ENCODE peak calls at places on chromosome 1, in nine cellular contexts. H is Calu3; L is esophagus muscularis mucosa; T is PC-3; Q is CD8-positive, alpha-beta T cell; Y is IMR-90; X is A549; O is lower leg skin; K is GM23338. G is an unnamed sample.

GRCh38 chr1:14599173-14599754 is 779 bp downstream of the KAZN start:
- DNase-seq in H (no peak), L (no peak), T (no peak), Q (no peak), Y (no peak), X (no peak), O (no peak), K (peak; percentile 66), G (peak; percentile 22)

GRCh38 chr1:155681776-155682175 is 6.8 kb downstream of the YY1AP1 start:
- DNase-seq in H (no peak), L (no peak), T (no peak), Q (no peak), Y (no peak), X (no peak), O (no peak), K (no peak), G (no peak)

GRCh38 chr1:161218301-161219077 is 3.4 kb downstream of the FCER1G start:
- DNase-seq in H (no peak), L (no peak), T (no peak), Q (no peak), Y (no peak), X (no peak), O (no peak), K (no peak), G (no peak)

GRCh38 chr1:149844650-149845255 is 54.6 kb upstream of the BOLA1 start:
- DNase-seq in H (no peak), L (no peak), T (peak; percentile 1), Q (no peak), Y (no peak), X (no peak), O (no peak), K (peak; percentile 2), G (no peak)

GRCh38 chr1:55506686-55507577 is 291.8 kb upstream of the USP24 start:
- DNase-seq in H (no peak), L (no peak), T (peak; percentile 96), Q (no peak), Y (peak; percentile 63), X (peak; percentile 78), O (no peak), K (no peak), G (no peak)

GRCh38 chr1:116433283-116434257 is 60.5 kb downstream of the ATP1A1 start:
- DNase-seq in H (peak; percentile 86), L (peak; percentile 89), T (no peak), Q (no peak), Y (peak; percentile 59), X (no peak), O (no peak), K (no peak), G (no peak)

GRCh38 chr1:22711071-22711470 is 432 bp downstream of the EPHB2 start:
- DNase-seq in H (no peak), L (no peak), T (no peak), Q (no peak), Y (no peak), X (no peak), O (no peak), K (peak; percentile 45), G (no peak)

GRCh38 chr1:23897083-23897482 is 16.1 kb downstream of the CNR2 start:
- DNase-seq in H (no peak), L (no peak), T (no peak), Q (no peak), Y (no peak), X (no peak), O (no peak), K (no peak), G (no peak)

GRCh38 chr1:205963756-205964155 is 20.5 kb upstream of the SLC26A9 start:
- DNase-seq in H (no peak), L (no peak), T (no peak), Q (no peak), Y (no peak), X (no peak), O (no peak), K (no peak), G (no peak)

DNA sequence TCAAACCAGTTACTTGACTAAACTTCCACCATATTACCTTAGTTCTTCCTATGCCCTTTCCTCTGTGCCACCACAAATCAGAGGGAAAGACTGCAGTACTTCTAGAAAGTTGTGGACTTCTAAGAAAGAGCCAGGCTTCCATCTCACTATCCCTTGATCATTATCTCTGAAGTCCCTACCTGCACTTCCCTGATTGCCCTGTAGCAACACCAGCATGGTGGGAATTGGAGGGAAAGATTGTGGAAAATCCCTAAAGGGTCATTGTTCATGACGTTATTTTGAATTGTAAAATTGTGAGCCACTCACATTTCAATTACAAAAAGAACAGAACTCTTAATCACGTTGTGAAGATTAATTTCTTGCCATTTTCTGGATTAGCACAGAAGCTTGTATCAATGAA is 23.4 kb upstream of the KIAA1614 start:
- DNase-seq in H (no peak), L (no peak), T (no peak), Q (no peak), Y (no peak), X (no peak), O (no peak), K (peak; percentile 38), G (no peak)
- TF ChIP-seq CTCF in H (no peak), L (no peak), T (no peak), Q (no peak), Y (no peak), X (no peak), O (no peak), K (no peak), G (no peak)

DNA sequence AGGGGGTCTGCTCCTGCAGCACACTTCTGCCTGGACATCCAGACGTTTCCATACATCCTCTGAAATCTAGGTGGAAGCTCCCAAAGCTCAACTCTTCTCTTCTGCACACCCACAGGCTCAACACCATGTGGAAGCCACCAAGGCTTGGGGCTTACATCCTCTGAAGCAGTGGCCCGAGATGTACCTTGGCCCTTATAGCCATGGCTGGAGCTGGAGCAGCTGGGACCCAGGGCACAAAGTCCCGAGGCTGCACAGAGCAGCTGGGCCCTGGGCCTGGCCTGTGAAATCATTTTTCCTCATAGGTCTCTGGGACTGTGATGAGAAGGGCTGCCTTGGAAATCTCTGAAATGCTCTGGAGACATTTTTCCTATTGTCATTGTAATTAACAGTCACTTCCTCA is 645.5 kb downstream of the RWDD3 start:
- DNase-seq in H (no peak), L (no peak), T (no peak), Q (no peak), Y (no peak), X (no peak), O (no peak), K (no peak), G (no peak)
- TF ChIP-seq CTCF in H (no peak), L (no peak), T (no peak), Q (no peak), Y (no peak), X (no peak), O (no peak), K (no peak), G (no peak)

GRCh38 chr1:212814989-212815388 is 23.3 kb downstream of the TATDN3 start:
- DNase-seq in H (peak; percentile 47), L (no peak), T (peak; percentile 26), Q (no peak), Y (no peak), X (peak; percentile 38), O (no peak), K (peak; percentile 21), G (no peak)
- TF ChIP-seq CTCF in H (peak; percentile 28), L (peak; percentile 47), T (peak; percentile 51), Q (no peak), Y (peak; percentile 30), X (peak; percentile 57), O (no peak), K (peak; percentile 36), G (peak; percentile 49)

GRCh38 chr1:63624911-63625310 is 31.7 kb downstream of the PGM1 start:
- DNase-seq in H (no peak), L (no peak), T (peak; percentile 16), Q (no peak), Y (no peak), X (no peak), O (no peak), K (no peak), G (no peak)
- TF ChIP-seq CTCF in H (no peak), L (no peak), T (no peak), Q (no peak), Y (peak; percentile 32), X (no peak), O (no peak), K (no peak), G (peak; percentile 24)

GRCh38 chr1:182634306-182635072 is 30.3 kb upstream of the RGS16 start:
- DNase-seq in H (no peak), L (no peak), T (no peak), Q (no peak), Y (no peak), X (no peak), O (no peak), K (no peak), G (no peak)
- TF ChIP-seq CTCF in H (no peak), L (no peak), T (no peak), Q (no peak), Y (no peak), X (no peak), O (no peak), K (no peak), G (no peak)

DNA sequence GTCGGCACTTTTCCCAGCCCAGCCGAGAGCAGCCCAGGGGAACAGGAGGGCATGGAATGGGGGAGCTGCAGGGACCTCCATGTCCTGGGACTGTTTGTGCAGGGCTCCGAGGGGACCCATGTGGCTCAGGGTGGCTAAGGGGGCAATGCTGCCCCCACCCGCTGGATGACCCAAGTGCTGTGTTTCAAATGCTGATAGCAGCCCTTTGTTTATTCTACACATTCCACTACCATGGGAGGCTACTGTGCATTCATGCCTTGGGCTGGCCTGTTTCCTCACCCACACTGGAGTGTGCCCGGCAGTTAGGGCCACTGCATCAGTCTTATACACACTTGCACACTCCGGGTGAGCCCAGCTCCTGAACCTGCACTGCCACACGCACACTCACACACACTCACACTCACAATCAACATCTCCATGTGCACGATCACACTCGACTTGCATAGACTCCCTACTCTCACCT is 93.5 kb upstream of the POU3F1 start:
- DNase-seq in H (no peak), L (no peak), T (peak; percentile 20), Q (no peak), Y (peak; percentile 24), X (no peak), O (no peak), K (peak; percentile 73), G (no peak)
- TF ChIP-seq CTCF in H (no peak), L (no peak), T (no peak), Q (no peak), Y (no peak), X (no peak), O (no peak), K (peak; percentile 34), G (peak; percentile 34)

G was measured in progenitor cell of endocrine pancreas.